ENCODE peak calls at places on chromosomes 5 and 9, in seven cellular contexts. W is GM10248; Z is heart left ventricle; X is spleen; G is stimulated activated naive CD4-positive, alpha-beta T cell; B is T-helper 9 cell; C is GM12865. L is an unnamed sample.

GRCh38 chr9:34653131-34653530 is 1.1 kb downstream of the IL11RA start:
- DNase-seq in X (no peak), C (no peak), G (no peak), Z (no peak), B (no peak), W (no peak), L (no peak)

GRCh38 chr9:69444021-69444420 is 119.0 kb downstream of the ENTREP1 start:
- DNase-seq in C (no peak), B (no peak), Z (no peak), W (no peak), X (no peak), G (no peak), L (no peak)

GRCh38 chr5:134845852-134846640 is at the start of gene C5orf24:
- DNase-seq in X (peak), B (peak), Z (peak), G (peak), C (peak), W (peak), L (peak)

GRCh38 chr9:93450817-93451761 is at the start of gene FAM120A:
- DNase-seq in G (peak), Z (peak), C (peak), W (peak), B (peak), X (peak), L (peak)

GRCh38 chr5:108093186-108093585 is 288.7 kb downstream of the FBXL17 start:
- DNase-seq in W (no peak), C (peak), Z (no peak), X (no peak), G (no peak), B (no peak), L (no peak)

GRCh38 chr5:141656396-141656795 is 5.2 kb upstream of the FCHSD1 start:
- DNase-seq in W (no peak), C (no peak), B (no peak), G (no peak), X (no peak), Z (no peak), L (no peak)

GRCh38 chr9:134130503-134131375 is 5.1 kb upstream of the WDR5 start:
- DNase-seq in B (no peak), G (no peak), X (no peak), W (no peak), C (no peak), Z (peak), L (peak)

GRCh38 chr5:153276151-153276550 is 214.3 kb upstream of the GRIA1 start:
- DNase-seq in X (no peak), B (no peak), Z (no peak), W (peak), G (no peak), C (peak), L (no peak)

GRCh38 chr5:95591490-95591901 is 28.4 kb upstream of the GPR150 start:
- DNase-seq in B (no peak), G (no peak), C (peak), Z (no peak), W (peak), X (no peak), L (no peak)

GRCh38 chr9:81844131-81844567 is 84.1 kb upstream of the SPATA31D4 start:
- DNase-seq in G (no peak), Z (no peak), X (no peak), B (no peak), C (no peak), W (no peak), L (no peak)

GRCh38 chr5:154702477-154702876 is 52.7 kb upstream of the LARP1 start:
- DNase-seq in B (no peak), C (no peak), X (no peak), G (no peak), Z (no peak), W (no peak), L (no peak)

GRCh38 chr9:130262061-130262745 is 3.4 kb upstream of the HMCN2 start:
- DNase-seq in Z (no peak), W (no peak), C (no peak), G (no peak), X (peak), B (no peak), L (peak)

GRCh38 chr5:176360894-176361436 is 599 bp downstream of the KIAA1191 start:
- DNase-seq in Z (peak), G (no peak), X (no peak), W (no peak), C (peak), B (no peak), L (no peak)

GRCh38 chr5:72106922-72107873 is at the start of gene MAP1B:
- DNase-seq in X (peak), G (no peak), C (no peak), W (peak), Z (peak), B (no peak), L (peak)

GRCh38 chr5:113123563-113123962 is 147.0 kb downstream of the DCP2 start:
- DNase-seq in G (no peak), X (no peak), Z (no peak), C (peak), W (no peak), B (no peak), L (no peak)

GRCh38 chr9:27183701-27184100 is 74.7 kb downstream of the TEK start:
- DNase-seq in G (no peak), W (no peak), B (no peak), X (no peak), Z (no peak), C (no peak), L (no peak)

GRCh38 chr9:37511006-37511714 is 25.4 kb downstream of the POLR1E start:
- DNase-seq in B (no peak), G (no peak), Z (no peak), X (no peak), W (peak), C (peak), L (no peak)

GRCh38 chr5:149445343-149445738 is 66.2 kb upstream of the IL17B start:
- DNase-seq in B (no peak), C (no peak), Z (no peak), X (no peak), G (no peak), W (no peak), L (no peak)

GRCh38 chr9:136226680-136227410 is 18.8 kb downstream of the QSOX2 start:
- DNase-seq in G (no peak), C (no peak), X (no peak), B (no peak), W (no peak), Z (no peak), L (no peak)

GRCh38 chr5:10158886-10159285 is 90.8 kb downstream of the ATPSCKMT start:
- DNase-seq in W (no peak), Z (no peak), B (no peak), X (no peak), C (no peak), G (no peak), L (no peak)

GRCh38 chr9:38423939-38424843 is at the start of gene IGFBPL1:
- DNase-seq in G (no peak), C (peak), X (no peak), W (peak), Z (no peak), B (no peak), L (no peak)

GRCh38 chr5:139684881-139685749 is 37.0 kb downstream of the CXXC5 start:
- DNase-seq in Z (no peak), W (no peak), G (no peak), C (no peak), B (no peak), X (no peak), L (no peak)

GRCh38 chr9:122075135-122076030 is 17.7 kb downstream of the TTLL11 start:
- DNase-seq in W (no peak), Z (no peak), G (no peak), B (no peak), X (no peak), C (no peak), L (no peak)

GRCh38 chr9:97560851-97561250 is 59.4 kb downstream of the TMOD1 start:
- DNase-seq in C (no peak), X (peak), G (no peak), Z (no peak), W (no peak), B (no peak), L (no peak)

GRCh38 chr5:141475625-141476131 is at the start of gene PCDHGC3:
- DNase-seq in Z (peak), C (peak), B (no peak), X (peak), G (no peak), W (peak), L (peak)

GRCh38 chr5:98217138-98217537 is 556.3 kb upstream of the RGMB start:
- DNase-seq in X (no peak), W (no peak), C (no peak), Z (no peak), G (no peak), B (no peak), L (no peak)

GRCh38 chr9:26975728-26976707 is 19.8 kb downstream of the IFT74 start:
- DNase-seq in G (no peak), B (no peak), X (no peak), W (no peak), C (no peak), Z (no peak), L (no peak)

GRCh38 chr9:13939129-13939528 is 374.8 kb downstream of the NFIB start:
- DNase-seq in C (no peak), Z (no peak), X (no peak), W (no peak), B (no peak), G (no peak), L (no peak)

GRCh38 chr5:158483202-158483870 is 616.4 kb downstream of the EBF1 start:
- DNase-seq in Z (no peak), C (no peak), B (no peak), G (no peak), W (no peak), X (no peak), L (no peak)

GRCh38 chr9:80383347-80383746 is 811.6 kb downstream of the TLE4 start:
- DNase-seq in C (no peak), W (no peak), B (no peak), G (no peak), Z (no peak), X (no peak), L (no peak)

GRCh38 chr5:74326571-74327338 is 313.8 kb downstream of the ENC1 start:
- DNase-seq in W (peak), Z (no peak), C (peak), X (no peak), B (no peak), G (no peak), L (no peak)

GRCh38 chr5:55187370-55187769 is 14.4 kb upstream of the CDC20B start:
- DNase-seq in W (no peak), G (no peak), B (no peak), Z (no peak), C (no peak), X (no peak), L (no peak)

GRCh38 chr5:137142371-137143243 is 356.5 kb downstream of the SPOCK1 start:
- DNase-seq in B (no peak), X (no peak), C (no peak), Z (peak), G (no peak), W (no peak), L (peak)

GRCh38 chr5:32329395-32329834 is 16.7 kb upstream of the MTMR12 start:
- DNase-seq in Z (peak), B (peak), W (peak), G (peak), C (peak), X (peak), L (no peak)

GRCh38 chr5:39006650-39007049 is 67.5 kb downstream of the RICTOR start:
- DNase-seq in G (no peak), B (no peak), Z (no peak), C (no peak), W (no peak), X (no peak), L (no peak)

GRCh38 chr9:77440057-77440456 is 208.1 kb downstream of the GNA14 start:
- DNase-seq in X (no peak), W (no peak), C (no peak), Z (peak), B (no peak), G (no peak), L (no peak)

GRCh38 chr5:151799407-151799806 is 27.7 kb downstream of the G3BP1 start:
- DNase-seq in G (no peak), Z (no peak), X (no peak), C (no peak), W (no peak), B (no peak), L (no peak)

GRCh38 chr5:17278931-17279330 is 61.5 kb downstream of the BASP1 start:
- DNase-seq in G (no peak), X (no peak), W (no peak), B (no peak), Z (no peak), C (no peak), L (no peak)

GRCh38 chr5:77649776-77650175 is 11.3 kb upstream of the OTP start:
- DNase-seq in B (no peak), W (no peak), Z (no peak), C (no peak), X (no peak), G (no peak), L (no peak)